ENCODE peak calls at places on chromosomes 2 and 18, in nine cellular contexts. One of them, this sample, is unnamed.

GRCh38 chr2:12819098-12819465 is 102.3 kb downstream of the TRIB2 start:
- DNase-seq in fibroblast of mammary gland: peak
- DNase-seq in cardiac muscle cell: peak
- DNase-seq in GM10248: no peak
- DNase-seq in AG04450: peak
- DNase-seq in AG10803: peak
- DNase-seq in Panc1: no peak
- DNase-seq in suprapubic skin: peak
- DNase-seq in spleen: no peak
- DNase-seq in this sample: no peak

GRCh38 chr2:239116456-239117246 is 268.8 kb downstream of the TWIST2 start:
- DNase-seq in Panc1: no peak
- DNase-seq in fibroblast of mammary gland: peak
- DNase-seq in AG10803: peak
- DNase-seq in AG04450: no peak
- DNase-seq in suprapubic skin: no peak
- DNase-seq in GM10248: no peak
- DNase-seq in spleen: no peak
- DNase-seq in cardiac muscle cell: no peak
- DNase-seq in this sample: no peak

GRCh38 chr2:37456479-37456878 is 112.0 kb downstream of the QPCT start:
- DNase-seq in AG10803: peak
- DNase-seq in AG04450: no peak
- DNase-seq in GM10248: no peak
- DNase-seq in cardiac muscle cell: peak
- DNase-seq in Panc1: no peak
- DNase-seq in suprapubic skin: no peak
- DNase-seq in spleen: peak
- DNase-seq in fibroblast of mammary gland: no peak
- DNase-seq in this sample: no peak

GRCh38 chr2:236646441-236646840 is 76.8 kb downstream of the ACKR3 start:
- DNase-seq in GM10248: no peak
- DNase-seq in suprapubic skin: peak
- DNase-seq in AG10803: no peak
- DNase-seq in fibroblast of mammary gland: no peak
- DNase-seq in spleen: no peak
- DNase-seq in Panc1: no peak
- DNase-seq in AG04450: no peak
- DNase-seq in cardiac muscle cell: no peak
- DNase-seq in this sample: no peak

GRCh38 chr2:190181066-190181681 is 118.6 kb upstream of the MSTN start:
- DNase-seq in fibroblast of mammary gland: peak
- DNase-seq in Panc1: no peak
- DNase-seq in cardiac muscle cell: no peak
- DNase-seq in suprapubic skin: peak
- DNase-seq in AG10803: peak
- DNase-seq in GM10248: no peak
- DNase-seq in spleen: no peak
- DNase-seq in AG04450: no peak
- DNase-seq in this sample: no peak

GRCh38 chr2:74792282-74792681 is 41.6 kb upstream of the HK2 start:
- DNase-seq in AG10803: no peak
- DNase-seq in GM10248: no peak
- DNase-seq in AG04450: no peak
- DNase-seq in suprapubic skin: no peak
- DNase-seq in fibroblast of mammary gland: no peak
- DNase-seq in spleen: no peak
- DNase-seq in Panc1: no peak
- DNase-seq in cardiac muscle cell: no peak
- DNase-seq in this sample: no peak

GRCh38 chr18:79199691-79200374 is 130.6 kb downstream of the ATP9B start:
- DNase-seq in cardiac muscle cell: peak
- DNase-seq in fibroblast of mammary gland: peak
- DNase-seq in Panc1: no peak
- DNase-seq in AG10803: peak
- DNase-seq in suprapubic skin: no peak
- DNase-seq in spleen: no peak
- DNase-seq in GM10248: no peak
- DNase-seq in AG04450: no peak
- DNase-seq in this sample: no peak

GRCh38 chr2:227450921-227451654 is 20.9 kb upstream of the AGFG1 start:
- DNase-seq in suprapubic skin: no peak
- DNase-seq in spleen: no peak
- DNase-seq in Panc1: no peak
- DNase-seq in AG10803: peak
- DNase-seq in fibroblast of mammary gland: peak
- DNase-seq in GM10248: no peak
- DNase-seq in cardiac muscle cell: peak
- DNase-seq in AG04450: no peak
- DNase-seq in this sample: no peak

GRCh38 chr2:8692783-8693768 is 11.2 kb downstream of the ID2 start:
- DNase-seq in GM10248: peak
- DNase-seq in AG04450: no peak
- DNase-seq in suprapubic skin: no peak
- DNase-seq in Panc1: no peak
- DNase-seq in cardiac muscle cell: no peak
- DNase-seq in AG10803: no peak
- DNase-seq in fibroblast of mammary gland: no peak
- DNase-seq in spleen: no peak
- DNase-seq in this sample: no peak

GRCh38 chr2:222828572-222828971 is 32.3 kb upstream of the ACSL3 start:
- DNase-seq in Panc1: no peak
- DNase-seq in fibroblast of mammary gland: no peak
- DNase-seq in GM10248: no peak
- DNase-seq in AG04450: no peak
- DNase-seq in AG10803: no peak
- DNase-seq in suprapubic skin: no peak
- DNase-seq in spleen: no peak
- DNase-seq in cardiac muscle cell: no peak
- DNase-seq in this sample: no peak

GRCh38 chr2:33704352-33704751 is 105.3 kb upstream of the FAM98A start:
- DNase-seq in suprapubic skin: no peak
- DNase-seq in AG10803: no peak
- DNase-seq in cardiac muscle cell: no peak
- DNase-seq in AG04450: no peak
- DNase-seq in GM10248: no peak
- DNase-seq in Panc1: no peak
- DNase-seq in spleen: no peak
- DNase-seq in fibroblast of mammary gland: no peak
- DNase-seq in this sample: no peak

GRCh38 chr2:88669371-88670214 is 21.9 kb upstream of the RPIA start:
- DNase-seq in suprapubic skin: no peak
- DNase-seq in AG04450: no peak
- DNase-seq in fibroblast of mammary gland: peak
- DNase-seq in cardiac muscle cell: peak
- DNase-seq in AG10803: peak
- DNase-seq in Panc1: no peak
- DNase-seq in spleen: no peak
- DNase-seq in GM10248: peak
- DNase-seq in this sample: no peak

GRCh38 chr2:240640939-240641338 is 15.7 kb downstream of the GPR35 start:
- DNase-seq in AG10803: peak
- DNase-seq in GM10248: no peak
- DNase-seq in fibroblast of mammary gland: peak
- DNase-seq in suprapubic skin: peak
- DNase-seq in AG04450: no peak
- DNase-seq in spleen: no peak
- DNase-seq in Panc1: no peak
- DNase-seq in cardiac muscle cell: peak
- DNase-seq in this sample: no peak

DNA sequence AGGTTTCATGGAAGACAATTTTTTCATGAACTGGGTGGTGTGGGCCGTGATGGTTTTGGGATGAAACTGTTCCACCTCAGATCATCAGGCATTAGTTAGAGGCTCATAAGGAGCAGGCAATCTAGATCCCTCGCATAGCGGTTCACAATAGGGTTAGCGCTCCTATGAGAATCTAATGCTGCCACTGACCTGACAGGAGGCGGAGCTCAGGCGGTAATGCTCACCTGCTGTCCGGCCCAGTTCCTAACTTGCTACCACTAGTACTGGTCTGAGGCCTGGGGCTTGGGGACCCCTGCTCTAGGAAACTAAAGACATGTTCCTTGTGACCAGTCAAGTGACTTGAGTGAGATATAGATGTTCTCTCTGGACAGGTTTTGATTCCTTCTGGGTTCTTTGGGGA is 49.2 kb downstream of the OXER1 start:
- DNase-seq in GM10248: no peak
- DNase-seq in spleen: no peak
- DNase-seq in fibroblast of mammary gland: no peak
- DNase-seq in suprapubic skin: no peak
- DNase-seq in AG10803: no peak
- DNase-seq in Panc1: no peak
- DNase-seq in AG04450: no peak
- DNase-seq in cardiac muscle cell: no peak
- DNase-seq in this sample: no peak
- TF ChIP-seq CTCF in GM10248: no peak
- TF ChIP-seq CTCF in spleen: no peak
- TF ChIP-seq CTCF in fibroblast of mammary gland: no peak
- TF ChIP-seq CTCF in suprapubic skin: no peak
- TF ChIP-seq CTCF in AG10803: no peak
- TF ChIP-seq CTCF in Panc1: no peak
- TF ChIP-seq CTCF in AG04450: no peak
- TF ChIP-seq CTCF in cardiac muscle cell: no peak
- TF ChIP-seq CTCF in this sample: no peak

GRCh38 chr2:196454492-196454891 is 185.0 kb upstream of the CCDC150 start:
- DNase-seq in fibroblast of mammary gland: no peak
- DNase-seq in spleen: no peak
- DNase-seq in GM10248: no peak
- DNase-seq in Panc1: no peak
- DNase-seq in AG04450: no peak
- DNase-seq in cardiac muscle cell: no peak
- DNase-seq in AG10803: no peak
- DNase-seq in suprapubic skin: no peak
- DNase-seq in this sample: no peak

GRCh38 chr2:196452758-196453157 is 186.8 kb upstream of the CCDC150 start:
- DNase-seq in cardiac muscle cell: no peak
- DNase-seq in suprapubic skin: no peak
- DNase-seq in fibroblast of mammary gland: no peak
- DNase-seq in Panc1: no peak
- DNase-seq in GM10248: no peak
- DNase-seq in AG10803: no peak
- DNase-seq in spleen: no peak
- DNase-seq in AG04450: no peak
- DNase-seq in this sample: no peak

GRCh38 chr2:196449083-196449482 is 190.4 kb upstream of the CCDC150 start:
- DNase-seq in cardiac muscle cell: no peak
- DNase-seq in spleen: no peak
- DNase-seq in AG10803: no peak
- DNase-seq in GM10248: peak
- DNase-seq in Panc1: no peak
- DNase-seq in suprapubic skin: no peak
- DNase-seq in AG04450: no peak
- DNase-seq in fibroblast of mammary gland: no peak
- DNase-seq in this sample: no peak

GRCh38 chr2:196448680-196449079 is 190.8 kb upstream of the CCDC150 start:
- DNase-seq in AG10803: no peak
- DNase-seq in fibroblast of mammary gland: no peak
- DNase-seq in AG04450: no peak
- DNase-seq in Panc1: no peak
- DNase-seq in spleen: no peak
- DNase-seq in suprapubic skin: no peak
- DNase-seq in GM10248: no peak
- DNase-seq in cardiac muscle cell: no peak
- DNase-seq in this sample: no peak

DNA sequence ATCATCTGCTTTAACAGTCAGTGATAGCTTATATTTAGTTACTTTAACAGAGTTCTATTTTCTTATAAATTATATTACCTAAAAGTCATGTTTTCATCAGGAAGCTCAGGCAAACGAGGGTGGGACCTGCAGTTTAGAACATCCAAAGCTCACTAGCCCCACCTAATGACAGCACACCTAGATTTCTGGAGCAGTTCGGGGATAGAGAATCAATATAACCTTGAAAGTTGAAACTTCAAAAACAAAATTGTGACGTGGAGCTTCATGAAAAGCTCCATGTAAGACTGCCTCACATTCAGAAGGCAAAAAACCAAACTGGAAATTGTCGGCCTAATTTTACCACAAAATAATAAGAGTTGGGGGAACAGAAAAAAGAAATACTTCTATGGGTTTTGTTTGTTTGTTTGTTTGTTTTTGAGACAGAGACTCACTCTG is 185.9 kb upstream of the CCDC150 start:
- DNase-seq in GM10248: peak
- DNase-seq in fibroblast of mammary gland: peak
- DNase-seq in AG04450: peak
- DNase-seq in Panc1: peak
- DNase-seq in AG10803: peak
- DNase-seq in cardiac muscle cell: peak
- DNase-seq in suprapubic skin: no peak
- DNase-seq in spleen: no peak
- DNase-seq in this sample: no peak
- TF ChIP-seq CTCF in GM10248: peak
- TF ChIP-seq CTCF in fibroblast of mammary gland: peak
- TF ChIP-seq CTCF in AG04450: peak
- TF ChIP-seq CTCF in Panc1: peak
- TF ChIP-seq CTCF in AG10803: peak
- TF ChIP-seq CTCF in cardiac muscle cell: peak
- TF ChIP-seq CTCF in suprapubic skin: no peak
- TF ChIP-seq CTCF in spleen: peak
- TF ChIP-seq CTCF in this sample: no peak

GRCh38 chr2:188481474-188481873 is 189.8 kb downstream of the GULP1 start:
- DNase-seq in cardiac muscle cell: no peak
- DNase-seq in suprapubic skin: no peak
- DNase-seq in GM10248: no peak
- DNase-seq in AG04450: no peak
- DNase-seq in Panc1: no peak
- DNase-seq in spleen: no peak
- DNase-seq in fibroblast of mammary gland: no peak
- DNase-seq in AG10803: no peak
- DNase-seq in this sample: no peak

GRCh38 chr2:188485496-188485895 is 193.8 kb downstream of the GULP1 start:
- DNase-seq in spleen: no peak
- DNase-seq in AG10803: peak
- DNase-seq in AG04450: no peak
- DNase-seq in cardiac muscle cell: no peak
- DNase-seq in suprapubic skin: no peak
- DNase-seq in Panc1: no peak
- DNase-seq in GM10248: no peak
- DNase-seq in fibroblast of mammary gland: peak
- DNase-seq in this sample: no peak
- TF ChIP-seq CTCF in spleen: no peak
- TF ChIP-seq CTCF in AG10803: no peak
- TF ChIP-seq CTCF in AG04450: no peak
- TF ChIP-seq CTCF in cardiac muscle cell: no peak
- TF ChIP-seq CTCF in suprapubic skin: no peak
- TF ChIP-seq CTCF in Panc1: no peak
- TF ChIP-seq CTCF in GM10248: no peak
- TF ChIP-seq CTCF in fibroblast of mammary gland: no peak
- TF ChIP-seq CTCF in this sample: no peak

DNA sequence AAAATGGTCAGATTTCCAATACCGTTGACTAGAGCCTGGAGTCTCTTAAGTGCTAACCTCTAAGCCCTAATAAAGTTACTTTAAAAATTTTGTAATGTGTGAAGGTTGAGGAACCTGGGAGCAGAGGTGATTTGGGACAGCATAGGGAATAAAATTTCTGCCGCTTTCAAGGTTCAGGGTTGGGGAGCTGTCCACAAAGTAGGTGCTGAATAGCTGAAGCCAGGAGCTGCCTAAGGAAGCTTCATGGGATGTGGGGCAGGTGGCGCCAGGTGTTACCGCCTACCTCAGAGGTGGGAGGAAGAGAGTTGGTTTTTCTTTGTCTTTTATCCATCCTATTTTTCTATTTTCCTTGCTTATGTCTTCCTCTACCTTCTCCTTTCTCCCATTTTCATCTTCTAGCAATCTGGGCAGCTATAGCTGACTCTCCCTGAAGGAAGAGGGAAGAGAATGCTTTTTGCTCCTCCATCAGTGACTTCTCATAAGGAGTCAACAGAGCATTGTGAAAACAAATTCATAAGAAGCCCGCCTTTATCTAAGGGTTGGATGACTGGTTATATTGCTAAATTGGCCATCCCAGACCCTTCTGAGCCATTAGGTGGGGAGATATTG is 178.7 kb downstream of the CLIP4 start:
- DNase-seq in AG10803: peak
- DNase-seq in fibroblast of mammary gland: peak
- DNase-seq in GM10248: peak
- DNase-seq in suprapubic skin: no peak
- DNase-seq in Panc1: no peak
- DNase-seq in AG04450: no peak
- DNase-seq in cardiac muscle cell: peak
- DNase-seq in spleen: no peak
- DNase-seq in this sample: no peak
- TF ChIP-seq CTCF in AG10803: no peak
- TF ChIP-seq CTCF in fibroblast of mammary gland: no peak
- TF ChIP-seq CTCF in GM10248: no peak
- TF ChIP-seq CTCF in suprapubic skin: no peak
- TF ChIP-seq CTCF in Panc1: no peak
- TF ChIP-seq CTCF in AG04450: no peak
- TF ChIP-seq CTCF in cardiac muscle cell: no peak
- TF ChIP-seq CTCF in spleen: no peak
- TF ChIP-seq CTCF in this sample: no peak

This sample was measured in CD14-positive monocyte.